ENCODE peak calls at places on chromosomes 7 and 10, in five cellular contexts. N is neuronal stem cell, X is H1, L is IMR-90, F is trophoblast cell. R is an unnamed sample.

GRCh38 chr10:43595739-43596298 is 10.4 kb upstream of the ZNF485 start:
- DNase-seq in N (no peak), X (no peak), L (no peak), F (no peak), R (no peak)

GRCh38 chr7:69738396-69738889 is 140.2 kb downstream of the AUTS2 start:
- DNase-seq in N (peak), X (no peak), L (no peak), F (no peak), R (no peak)

GRCh38 chr10:77405771-77406241 is 231.8 kb downstream of the KCNMA1 start:
- DNase-seq in N (peak), X (peak), L (peak), F (peak), R (peak)

GRCh38 chr10:73886625-73887024 is 12.3 kb upstream of the CAMK2G start:
- DNase-seq in N (no peak), X (no peak), L (no peak), F (no peak), R (no peak)

GRCh38 chr7:97013025-97013424 is 7.7 kb downstream of the DLX6 start:
- DNase-seq in N (peak), X (no peak), L (no peak), F (no peak), R (peak)

GRCh38 chr10:79488303-79488702 is 24.0 kb upstream of the EIF5AL1 start:
- DNase-seq in N (no peak), X (no peak), L (peak), F (peak), R (peak)

GRCh38 chr10:117948493-117948892 is 98.2 kb downstream of the RAB11FIP2 start:
- DNase-seq in N (no peak), X (no peak), L (no peak), F (no peak), R (no peak)

GRCh38 chr7:123355576-123356195 is 155.9 kb upstream of the SLC13A1 start:
- DNase-seq in N (no peak), X (no peak), L (no peak), F (no peak), R (peak)

GRCh38 chr10:48252354-48252650 is 22.2 kb downstream of the FRMPD2 start:
- DNase-seq in N (no peak), X (no peak), L (no peak), F (no peak), R (no peak)

GRCh38 chr7:29898301-29898700 is 91.3 kb downstream of the SCRN1 start:
- DNase-seq in N (no peak), X (no peak), L (no peak), F (peak), R (no peak)

GRCh38 chr10:52216852-52217251 is 97.2 kb upstream of the DKK1 start:
- DNase-seq in N (no peak), X (no peak), L (peak), F (no peak), R (no peak)

GRCh38 chr10:121077331-121077730 is 226.2 kb downstream of the WDR11 start:
- DNase-seq in N (no peak), X (no peak), L (no peak), F (peak), R (no peak)

GRCh38 chr7:95491634-95492314 is 6.0 kb downstream of the ASB4 start:
- DNase-seq in N (no peak), X (no peak), L (no peak), F (peak), R (peak)

GRCh38 chr7:117269895-117270294 is 53.0 kb downstream of the WNT2 start:
- DNase-seq in N (no peak), X (no peak), L (peak), F (no peak), R (no peak)

GRCh38 chr7:140904081-140904480 is 20.6 kb downstream of the BRAF start:
- DNase-seq in N (no peak), X (no peak), L (peak), F (no peak), R (no peak)

GRCh38 chr10:127872871-127873600 is 19.7 kb downstream of the CLRN3 start:
- DNase-seq in N (no peak), X (no peak), L (no peak), F (no peak), R (no peak)

GRCh38 chr7:29809533-29810155 is 3.3 kb downstream of the WIPF3 start:
- DNase-seq in N (no peak), X (no peak), L (no peak), F (no peak), R (no peak)

GRCh38 chr10:49383853-49384252 is 12.0 kb downstream of the DRGX start:
- DNase-seq in N (no peak), X (no peak), L (no peak), F (no peak), R (no peak)

GRCh38 chr7:11237742-11238141 is 264.1 kb downstream of the PHF14 start:
- DNase-seq in N (no peak), X (no peak), L (no peak), F (no peak), R (peak)

GRCh38 chr10:43253461-43254198 is 13.2 kb downstream of the RASGEF1A start:
- DNase-seq in N (no peak), X (no peak), L (no peak), F (no peak), R (peak)

GRCh38 chr10:110492069-110492782 is 5.5 kb upstream of the DUSP5 start:
- DNase-seq in N (no peak), X (no peak), L (no peak), F (no peak), R (no peak)

GRCh38 chr10:12898271-12898670 is 103.2 kb downstream of the CCDC3 start:
- DNase-seq in N (no peak), X (no peak), L (no peak), F (no peak), R (no peak)

GRCh38 chr7:102934267-102934666 is 21.5 kb downstream of the LRRC17 start:
- DNase-seq in N (no peak), X (no peak), L (no peak), F (no peak), R (no peak)

GRCh38 chr7:47352394-47352968 is 229.4 kb downstream of the TNS3 start:
- DNase-seq in N (no peak), X (no peak), L (no peak), F (no peak), R (no peak)

GRCh38 chr10:5627486-5628044 is 38.8 kb downstream of the ASB13 start:
- DNase-seq in N (no peak), X (no peak), L (no peak), F (no peak), R (no peak)

GRCh38 chr10:5629789-5630436 is 36.5 kb downstream of the ASB13 start:
- DNase-seq in N (peak), X (peak), L (peak), F (peak), R (peak)

GRCh38 chr10:5625992-5626777 is 40.2 kb downstream of the ASB13 start:
- DNase-seq in N (no peak), X (no peak), L (no peak), F (no peak), R (no peak)

GRCh38 chr10:5628798-5629788 is 37.3 kb downstream of the ASB13 start:
- DNase-seq in N (no peak), X (no peak), L (peak), F (no peak), R (no peak)

DNA sequence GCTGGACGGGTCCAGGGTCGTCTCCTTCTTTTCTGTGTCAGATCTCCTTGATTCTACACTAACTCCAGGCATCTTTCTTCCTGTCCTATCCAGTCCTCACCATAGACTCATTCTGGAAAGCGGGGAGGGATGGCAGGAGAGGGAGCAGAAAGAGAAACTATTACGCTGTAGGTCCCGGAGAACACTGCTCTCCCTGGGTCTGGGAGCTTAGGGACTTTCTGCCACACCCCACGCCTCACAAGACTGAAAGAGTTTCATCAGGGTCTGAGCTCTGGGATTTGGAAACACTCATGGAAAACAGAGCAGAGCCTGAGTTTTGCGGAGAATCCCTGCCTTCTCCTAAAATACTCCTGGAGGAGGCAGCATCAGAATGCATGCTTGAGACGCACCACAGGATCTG is 38.0 kb downstream of the ASB13 start:
- DNase-seq in N (no peak), X (no peak), L (peak), F (no peak), R (no peak)
- H3K23ac ChIP-seq in N (no peak), X (no peak), L (peak), F (no peak), R (no peak)

GRCh38 chr7:483656-484364 is 35.8 kb downstream of the PDGFA start:
- DNase-seq in N (no peak), X (no peak), L (no peak), F (no peak), R (no peak)

GRCh38 chr7:484365-485101 is 35.1 kb downstream of the PDGFA start:
- DNase-seq in N (no peak), X (no peak), L (no peak), F (no peak), R (no peak)

GRCh38 chr7:485188-486081 is 34.2 kb downstream of the PDGFA start:
- DNase-seq in N (no peak), X (no peak), L (peak), F (no peak), R (no peak)

GRCh38 chr7:489876-490275 is 29.8 kb downstream of the PDGFA start:
- DNase-seq in N (no peak), X (no peak), L (no peak), F (no peak), R (no peak)

DNA sequence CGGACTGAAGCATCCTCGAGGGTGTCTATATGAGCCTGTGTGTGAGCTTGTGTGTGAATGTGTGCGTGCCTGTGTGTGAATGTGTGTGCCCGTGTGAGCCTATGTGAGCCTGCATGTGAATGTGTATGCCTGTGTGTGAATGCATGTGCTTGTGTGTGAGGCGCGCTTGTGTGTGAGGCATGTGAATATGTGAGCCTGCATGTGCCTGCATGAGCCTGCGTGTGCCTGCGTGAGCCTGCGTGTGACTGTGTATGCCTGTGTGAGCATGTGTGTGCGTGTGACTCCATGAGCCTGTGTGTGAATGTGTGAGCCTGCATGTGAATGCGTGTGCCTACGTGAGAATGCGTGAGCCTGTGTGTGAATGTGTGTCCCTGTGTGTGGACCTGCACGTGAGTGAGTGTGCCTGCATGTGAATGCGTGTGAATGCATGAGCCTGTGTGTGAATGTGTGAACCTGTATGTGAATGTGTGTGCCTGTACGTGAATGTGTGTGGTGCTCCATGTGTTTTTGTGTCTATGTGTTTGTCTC is 33.4 kb downstream of the PDGFA start:
- DNase-seq in N (no peak), X (no peak), L (no peak), F (no peak), R (no peak)
- H3K23ac ChIP-seq in N (peak), X (no peak), L (no peak), F (peak), R (peak)

GRCh38 chr10:44966129-44966815 is 6.7 kb downstream of the RASSF4 start:
- DNase-seq in N (no peak), X (no peak), L (no peak), F (no peak), R (no peak)
- H3K23ac ChIP-seq in N (no peak), X (no peak), L (no peak), F (no peak), R (no peak)

GRCh38 chr10:131266936-131267813 is 44.3 kb downstream of the TCERG1L start:
- DNase-seq in N (no peak), X (no peak), L (no peak), F (no peak), R (peak)
- H3K23ac ChIP-seq in N (no peak), X (no peak), L (no peak), F (no peak), R (no peak)

DNA sequence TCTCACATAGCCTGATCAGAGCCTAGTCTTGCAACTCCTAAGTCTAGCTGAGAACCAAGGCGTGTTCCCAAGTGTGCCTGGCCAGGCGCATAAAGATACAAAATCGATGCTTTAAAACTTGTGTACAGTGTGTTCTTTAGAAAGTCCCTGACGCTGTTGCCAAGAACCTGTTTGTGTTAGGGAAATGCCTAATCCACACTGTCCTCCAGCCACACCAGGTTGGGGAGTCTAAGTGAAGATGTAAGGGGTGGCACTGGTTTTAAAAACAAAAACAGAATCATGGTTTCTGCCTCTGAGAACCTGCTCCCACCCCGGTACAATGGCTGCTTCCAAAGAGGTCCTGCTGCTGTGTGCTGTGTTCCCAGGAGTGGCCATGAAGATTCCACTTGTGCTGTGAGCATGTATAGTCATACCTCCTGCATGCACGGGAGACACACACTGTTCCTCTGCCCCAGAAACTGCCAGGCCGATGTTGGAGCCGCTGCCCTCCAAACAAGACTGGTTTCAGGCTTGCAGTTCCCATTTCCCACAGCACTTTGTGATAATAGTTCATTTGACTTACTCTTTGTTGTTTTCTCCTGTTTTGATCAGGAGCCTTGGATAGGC is 88.5 kb downstream of the CCNY start:
- DNase-seq in N (no peak), X (no peak), L (no peak), F (no peak), R (no peak)
- H3K23ac ChIP-seq in N (no peak), X (no peak), L (peak), F (no peak), R (no peak)